ENCODE peak calls at places on chromosomes 6 and 20, in seven cellular contexts. K is stimulated activated naive B cell treated with anti-CD40 and anti-IgM and Interleukin-4, amounts not matched to agents 10 μg/mL and 1 μg/mL and 100 μg/mL, for 72 hours; V is cardiac fibroblast; A is AG20443; T is T-cell; Y is tibial nerve; R is A549. Z is an unnamed sample.

GRCh38 chr20:17533396-17533795 is 2.2 kb upstream of the BFSP1 start:
- DNase-seq in K (no peak), V (peak), A (peak), T (no peak), Y (peak), R (peak), Z (no peak)

GRCh38 chr20:47243906-47244305 is 112.6 kb downstream of the ZMYND8 start:
- DNase-seq in K (no peak), V (no peak), A (no peak), T (no peak), Y (no peak), R (no peak), Z (no peak)

GRCh38 chr6:1662532-1662931 is 52.8 kb downstream of the FOXC1 start:
- DNase-seq in K (no peak), V (no peak), A (peak), T (no peak), Y (no peak), R (no peak), Z (no peak)

GRCh38 chr20:59124326-59125029 is 39.1 kb upstream of the ZNF831 start:
- DNase-seq in K (no peak), V (no peak), A (no peak), T (no peak), Y (no peak), R (no peak), Z (no peak)

GRCh38 chr6:20056350-20056992 is 155.8 kb downstream of the MBOAT1 start:
- DNase-seq in K (no peak), V (peak), A (peak), T (no peak), Y (peak), R (peak), Z (peak)

GRCh38 chr6:155106456-155107107 is 111.5 kb downstream of the TIAM2 start:
- DNase-seq in K (no peak), V (no peak), A (no peak), T (no peak), Y (no peak), R (no peak), Z (no peak)

GRCh38 chr20:25233016-25233772 is 14.7 kb upstream of the PYGB start:
- DNase-seq in K (no peak), V (peak), A (peak), T (no peak), Y (peak), R (peak), Z (no peak)

GRCh38 chr6:26250806-26251075 is 114.3 kb upstream of the BTN3A2 start:
- DNase-seq in K (no peak), V (no peak), A (peak), T (peak), Y (no peak), R (no peak), Z (no peak)

GRCh38 chr6:37313698-37314097 is 40.1 kb upstream of the RNF8 start:
- DNase-seq in K (no peak), V (no peak), A (no peak), T (no peak), Y (no peak), R (no peak), Z (no peak)

GRCh38 chr6:127641905-127642304 is 64.9 kb downstream of the C6orf58 start:
- DNase-seq in K (no peak), V (peak), A (peak), T (no peak), Y (no peak), R (peak), Z (no peak)

GRCh38 chr6:33000053-33000452 is 9.3 kb downstream of the HLA-DOA start:
- DNase-seq in K (no peak), V (no peak), A (no peak), T (no peak), Y (no peak), R (peak), Z (peak)

GRCh38 chr20:16551601-16552419 is 21.4 kb downstream of the KIF16B start:
- DNase-seq in K (no peak), V (no peak), A (no peak), T (no peak), Y (no peak), R (no peak), Z (no peak)

GRCh38 chr6:10633216-10633615 is 61.2 kb downstream of the C6orf52 start:
- DNase-seq in K (peak), V (peak), A (peak), T (no peak), Y (no peak), R (peak), Z (peak)

GRCh38 chr6:18748314-18748713 is 361.2 kb downstream of the RNF144B start:
- DNase-seq in K (no peak), V (no peak), A (no peak), T (no peak), Y (no peak), R (no peak), Z (no peak)

GRCh38 chr20:32790751-32791057 is 28.5 kb downstream of the DNMT3B start:
- DNase-seq in K (no peak), V (no peak), A (no peak), T (no peak), Y (no peak), R (no peak), Z (no peak)

GRCh38 chr6:170208171-170208601 is 82.7 kb downstream of the DLL1 start:
- DNase-seq in K (no peak), V (no peak), A (no peak), T (no peak), Y (peak), R (no peak), Z (no peak)

GRCh38 chr6:158028876-158029275 is 47.2 kb downstream of the SYNJ2 start:
- DNase-seq in K (no peak), V (no peak), A (no peak), T (no peak), Y (no peak), R (no peak), Z (no peak)

GRCh38 chr6:9537381-9537780 is 877.5 kb downstream of the TFAP2A start:
- DNase-seq in K (no peak), V (peak), A (peak), T (no peak), Y (no peak), R (no peak), Z (no peak)

GRCh38 chr6:22042713-22043112 is 254.1 kb downstream of the PRL start:
- DNase-seq in K (no peak), V (peak), A (peak), T (no peak), Y (no peak), R (no peak), Z (no peak)

GRCh38 chr20:24157213-24157612 is 168.6 kb upstream of the GGTLC1 start:
- DNase-seq in K (no peak), V (no peak), A (no peak), T (peak), Y (no peak), R (no peak), Z (no peak)

GRCh38 chr20:58721951-58722371 is 29.4 kb downstream of the NPEPL1 start:
- DNase-seq in K (no peak), V (no peak), A (peak), T (no peak), Y (peak), R (no peak), Z (no peak)

GRCh38 chr6:38445321-38445720 is 194.4 kb downstream of the BTBD9 start:
- DNase-seq in K (no peak), V (no peak), A (no peak), T (no peak), Y (no peak), R (no peak), Z (no peak)

GRCh38 chr6:111653434-111653833 is 47.8 kb upstream of the TRAF3IP2 start:
- DNase-seq in K (no peak), V (no peak), A (no peak), T (no peak), Y (no peak), R (no peak), Z (no peak)

GRCh38 chr20:36542019-36542488 is 735 bp downstream of the MYL9 start:
- DNase-seq in K (no peak), V (peak), A (peak), T (no peak), Y (peak), R (peak), Z (no peak)